ENCODE peak calls at places on chromosome 18, in four cellular contexts. J is HepG2, A is GM12878, Y is H1. C is an unnamed sample.
A peak's percentile ranks its signal among the peaks of the same experiment; 100 is the strongest.

GRCh38 chr18:13390711-13391110 is 172.2 kb downstream of the LDLRAD4 start:
- DNase-seq in J (no peak), A (no peak), Y (no peak), C (no peak)

GRCh38 chr18:13137041-13137938 is 81.3 kb upstream of the LDLRAD4 start:
- DNase-seq in Y (no peak), J (no peak), A (no peak), C (no peak)

GRCh38 chr18:63890226-63890949 is 2.9 kb downstream of the SERPINB2 start:
- DNase-seq in Y (no peak), A (no peak), J (no peak), C (no peak)

GRCh38 chr18:77754475-77755044 is 504.9 kb downstream of the GALR1 start:
- DNase-seq in A (no peak), J (no peak), Y (no peak), C (no peak)

GRCh38 chr18:8301427-8302172 is 307.6 kb upstream of the RAB12 start:
- DNase-seq in J (peak; percentile 45), A (no peak), Y (no peak), C (no peak)

GRCh38 chr18:4004176-4004829 is 450.8 kb downstream of the DLGAP1 start:
- DNase-seq in A (no peak), Y (no peak), J (no peak), C (no peak)

GRCh38 chr18:59839241-59839640 is 60.6 kb upstream of the PMAIP1 start:
- DNase-seq in J (no peak), A (no peak), Y (no peak), C (no peak)

GRCh38 chr18:13165636-13166423 is 52.7 kb upstream of the LDLRAD4 start:
- DNase-seq in A (no peak), Y (no peak), J (no peak), C (peak; percentile 44)

GRCh38 chr18:5097116-5097703 is 99.8 kb downstream of the AKAIN1 start:
- DNase-seq in Y (no peak), A (no peak), J (no peak), C (no peak)

GRCh38 chr18:69845588-69846506 is 101.8 kb downstream of the CD226 start:
- DNase-seq in Y (no peak), A (no peak), J (no peak), C (no peak)

GRCh38 chr18:12968619-12969018 is 20.8 kb downstream of the SEH1L start:
- DNase-seq in Y (no peak), J (no peak), A (no peak), C (no peak)

GRCh38 chr18:8630546-8630945 is 21.3 kb downstream of the RAB12 start:
- DNase-seq in J (peak; percentile 62), A (no peak), Y (no peak), C (no peak)

GRCh38 chr18:71442830-71443229 is 1101.3 kb downstream of the CBLN2 start:
- DNase-seq in J (no peak), Y (no peak), A (no peak), C (no peak)

GRCh38 chr18:31512203-31512764 is 14.3 kb downstream of the DSG2 start:
- DNase-seq in A (no peak), J (peak; percentile 97), Y (no peak), C (no peak)

GRCh38 chr18:60372598-60372997 is at the start of gene MC4R:
- DNase-seq in J (no peak), A (no peak), Y (no peak), C (no peak)

GRCh38 chr18:28045176-28045810 is 131.6 kb downstream of the CDH2 start:
- DNase-seq in A (no peak), Y (no peak), J (no peak), C (no peak)

GRCh38 chr18:14963246-14963645 is 215.3 kb downstream of the ANKRD30B start:
- DNase-seq in Y (no peak), J (no peak), A (no peak), C (no peak)

GRCh38 chr18:78979682-78980278 is at the start of gene SALL3:
- DNase-seq in Y (no peak), J (no peak), A (no peak), C (no peak)

GRCh38 chr18:31835528-31836138 is 75.0 kb upstream of the SLC25A52 start:
- DNase-seq in Y (no peak), A (no peak), J (no peak), C (no peak)

GRCh38 chr18:79496978-79497637 is 101.4 kb downstream of the NFATC1 start:
- DNase-seq in Y (no peak), A (no peak), J (no peak), C (no peak)

GRCh38 chr18:33611525-33612135 is 33.6 kb downstream of the ASXL3 start:
- DNase-seq in Y (no peak), A (no peak), J (no peak), C (no peak)

GRCh38 chr18:2570772-2571199 is 519 bp downstream of the METTL4 start:
- DNase-seq in J (peak; percentile 60), Y (peak; percentile 13), A (peak; percentile 20), C (no peak)

GRCh38 chr18:25931126-25931525 is 159.3 kb downstream of the SS18 start:
- DNase-seq in J (no peak), Y (no peak), A (no peak), C (no peak)

GRCh38 chr18:36095936-36096519 is 28.7 kb upstream of the RPRD1A start:
- DNase-seq in A (no peak), Y (no peak), J (peak; percentile 53), C (peak; percentile 20)

GRCh38 chr18:31498450-31499156 is 626 bp downstream of the DSG2 start:
- DNase-seq in J (no peak), A (no peak), Y (no peak), C (no peak)

GRCh38 chr18:21057112-21057511 is 54.5 kb downstream of the ROCK1 start:
- DNase-seq in J (no peak), Y (no peak), A (no peak), C (no peak)

GRCh38 chr18:2954869-2955645 is 57.9 kb downstream of the LPIN2 start:
- DNase-seq in Y (no peak), J (no peak), A (no peak), C (no peak)

GRCh38 chr18:68083131-68083530 is 566.6 kb upstream of the DSEL start:
- DNase-seq in Y (no peak), J (no peak), A (no peak), C (no peak)

GRCh38 chr18:53567935-53568574 is 656.4 kb downstream of the MBD2 start:
- DNase-seq in A (no peak), J (peak; percentile 29), Y (no peak), C (peak; percentile 32)

GRCh38 chr18:8367217-8367988 is 241.8 kb upstream of the RAB12 start:
- DNase-seq in J (no peak), A (no peak), Y (peak; percentile 46), C (peak; percentile 59)

GRCh38 chr18:55988537-55988936 is 400.5 kb upstream of the TCF4 start:
- DNase-seq in Y (no peak), J (no peak), A (no peak), C (no peak)

GRCh38 chr18:63439334-63439733 is 17.1 kb upstream of the VPS4B start:
- DNase-seq in Y (peak; percentile 43), A (no peak), J (peak; percentile 33), C (peak; percentile 70)

GRCh38 chr18:53864758-53865157 is 359.7 kb downstream of the MBD2 start:
- DNase-seq in A (no peak), Y (no peak), J (no peak), C (no peak)

GRCh38 chr18:60485207-60485606 is 112.6 kb upstream of the MC4R start:
- DNase-seq in J (no peak), A (no peak), Y (no peak), C (no peak)

GRCh38 chr18:24704921-24705620 is 244.6 kb downstream of the HRH4 start:
- DNase-seq in A (no peak), Y (no peak), J (no peak), C (no peak)

GRCh38 chr18:34352385-34353163 is 127.9 kb upstream of the NOL4 start:
- DNase-seq in Y (no peak), A (no peak), J (peak; percentile 22), C (no peak)

GRCh38 chr18:45954070-45954712 is 12.9 kb downstream of the EPG5 start:
- DNase-seq in J (no peak), A (no peak), Y (no peak), C (no peak)

GRCh38 chr18:79644006-79644665 is 35.5 kb upstream of the CTDP1 start:
- DNase-seq in A (peak; percentile 15), J (peak; percentile 50), Y (no peak), C (peak; percentile 64)

GRCh38 chr18:39990540-39990939 is 1964.5 kb upstream of the PIK3C3 start:
- DNase-seq in J (no peak), Y (no peak), A (no peak), C (no peak)
- TF ChIP-seq SUZ12 in J (no peak), Y (no peak), A (no peak), C (no peak)

GRCh38 chr18:51029378-51029693 is 677 bp upstream of the SMAD4 start:
- DNase-seq in Y (no peak), J (no peak), A (no peak), C (no peak)

GRCh38 chr18:51032193-51032592 is 2.2 kb downstream of the SMAD4 start:
- DNase-seq in A (no peak), J (no peak), Y (no peak), C (no peak)

GRCh38 chr18:51028201-51028805 is 1.7 kb upstream of the SMAD4 start:
- DNase-seq in J (peak; percentile 65), A (no peak), Y (no peak), C (no peak)

GRCh38 chr18:51030537-51031258 is 685 bp downstream of the SMAD4 start:
- DNase-seq in Y (no peak), A (no peak), J (peak; percentile 41), C (no peak)

GRCh38 chr18:51029694-51030536 is at the start of gene SMAD4:
- DNase-seq in J (peak; percentile 89), A (peak; percentile 71), Y (peak; percentile 90), C (peak; percentile 92)
- H3K4me1 ChIP-seq in J (peaks cover 53% of the 10 kb centered on the region), A (peaks cover 6% of the 10 kb centered on the region), Y (peaks cover 9% of the 10 kb centered on the region), C (peaks cover 3% of the 10 kb centered on the region)

DNA sequence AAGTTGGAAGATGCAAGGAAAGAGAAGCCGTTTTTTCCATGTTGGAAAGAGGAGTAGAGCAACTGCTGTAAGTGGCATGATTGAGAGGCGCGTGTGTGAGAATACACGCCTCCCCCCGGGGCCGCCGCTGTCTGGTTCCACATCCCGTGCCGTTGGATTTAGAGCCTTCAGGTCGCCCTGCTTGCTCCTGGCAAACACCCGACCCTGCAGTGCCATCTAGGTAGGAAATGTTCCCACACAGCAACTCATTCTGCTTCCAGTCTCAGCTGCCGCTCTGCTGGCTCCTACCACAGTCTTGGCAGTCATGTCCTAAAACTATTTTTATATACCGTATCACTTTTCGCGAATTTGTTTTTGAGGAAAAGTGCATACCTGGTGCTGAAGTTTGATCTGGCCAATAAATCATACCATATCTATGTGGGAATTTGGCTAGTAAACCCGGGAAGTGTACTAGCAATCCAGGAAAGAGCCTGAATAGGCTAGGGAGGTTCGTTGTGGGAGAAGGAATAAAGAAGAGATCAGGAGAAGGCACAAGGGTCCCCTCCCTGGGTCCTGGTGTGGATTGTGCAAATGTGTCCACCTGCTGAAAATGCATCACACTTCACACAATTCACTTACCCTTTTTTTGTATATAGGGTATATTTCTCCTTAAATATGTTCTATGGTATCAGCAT is 372.7 kb downstream of the FBXO15 start:
- DNase-seq in Y (no peak), J (no peak), A (no peak), C (no peak)
- TF ChIP-seq SUZ12 in Y (no peak), J (no peak), A (no peak), C (no peak)

GRCh38 chr18:6120820-6121279 is 225.5 kb upstream of the TMEM200C start:
- DNase-seq in A (no peak), Y (no peak), J (no peak), C (no peak)
- H3K4me1 ChIP-seq in A (no peaks in the 10 kb centered on the region), Y (peaks cover 3% of the 10 kb centered on the region), J (no peaks in the 10 kb centered on the region), C (no peaks in the 10 kb centered on the region)

C was measured in NT2/D1.